ENCODE peak calls at places on chromosome 9, in nine cellular contexts. One of them, this sample, is unnamed.
A peak's percentile ranks its signal among the peaks of the same experiment; 100 is the strongest.

GRCh38 chr9:98538203-98538602 is 170.5 kb downstream of the GABBR2 start:
- DNase-seq in heart left ventricle: no peak
- DNase-seq in GM13977: no peak
- DNase-seq in tibial nerve: no peak
- DNase-seq in GM23338: peak; percentile 43
- DNase-seq in prostate gland: no peak
- DNase-seq in BE2C: no peak
- DNase-seq in suprapubic skin: no peak
- DNase-seq in right atrium auricular region: no peak
- DNase-seq in this sample: no peak

GRCh38 chr9:124008307-124008854 is 3.2 kb upstream of the LHX2 start:
- DNase-seq in heart left ventricle: no peak
- DNase-seq in GM13977: peak; percentile 54
- DNase-seq in tibial nerve: no peak
- DNase-seq in GM23338: peak; percentile 76
- DNase-seq in prostate gland: no peak
- DNase-seq in BE2C: no peak
- DNase-seq in suprapubic skin: no peak
- DNase-seq in right atrium auricular region: no peak
- DNase-seq in this sample: peak; percentile 54

GRCh38 chr9:2613730-2614271 is 7.8 kb upstream of the VLDLR start:
- DNase-seq in heart left ventricle: peak; percentile 63
- DNase-seq in GM13977: no peak
- DNase-seq in tibial nerve: no peak
- DNase-seq in GM23338: peak; percentile 77
- DNase-seq in prostate gland: no peak
- DNase-seq in BE2C: no peak
- DNase-seq in suprapubic skin: no peak
- DNase-seq in right atrium auricular region: no peak
- DNase-seq in this sample: no peak

GRCh38 chr9:130451509-130452388 is 7.0 kb downstream of the ASS1 start:
- DNase-seq in heart left ventricle: peak; percentile 94
- DNase-seq in GM13977: no peak
- DNase-seq in tibial nerve: peak; percentile 71
- DNase-seq in GM23338: peak; percentile 81
- DNase-seq in prostate gland: peak; percentile 83
- DNase-seq in BE2C: peak; percentile 95
- DNase-seq in suprapubic skin: peak; percentile 83
- DNase-seq in right atrium auricular region: peak; percentile 88
- DNase-seq in this sample: peak; percentile 49

GRCh38 chr9:12916037-12916436 is 141.2 kb downstream of the LURAP1L start:
- DNase-seq in heart left ventricle: no peak
- DNase-seq in GM13977: no peak
- DNase-seq in tibial nerve: no peak
- DNase-seq in GM23338: peak; percentile 17
- DNase-seq in prostate gland: no peak
- DNase-seq in BE2C: no peak
- DNase-seq in suprapubic skin: no peak
- DNase-seq in right atrium auricular region: no peak
- DNase-seq in this sample: no peak

GRCh38 chr9:125509476-125509875 is 197.5 kb downstream of the MAPKAP1 start:
- DNase-seq in heart left ventricle: peak; percentile 40
- DNase-seq in GM13977: no peak
- DNase-seq in tibial nerve: no peak
- DNase-seq in GM23338: no peak
- DNase-seq in prostate gland: no peak
- DNase-seq in BE2C: peak; percentile 44
- DNase-seq in suprapubic skin: no peak
- DNase-seq in right atrium auricular region: no peak
- DNase-seq in this sample: no peak

GRCh38 chr9:126235350-126235740 is 91.3 kb upstream of the MVB12B start:
- DNase-seq in heart left ventricle: no peak
- DNase-seq in GM13977: no peak
- DNase-seq in tibial nerve: no peak
- DNase-seq in GM23338: no peak
- DNase-seq in prostate gland: no peak
- DNase-seq in BE2C: no peak
- DNase-seq in suprapubic skin: no peak
- DNase-seq in right atrium auricular region: no peak
- DNase-seq in this sample: peak; percentile 36

GRCh38 chr9:112867275-112867991 is 23.2 kb downstream of the SLC46A2 start:
- DNase-seq in heart left ventricle: no peak
- DNase-seq in GM13977: no peak
- DNase-seq in tibial nerve: no peak
- DNase-seq in GM23338: peak; percentile 63
- DNase-seq in prostate gland: no peak
- DNase-seq in BE2C: no peak
- DNase-seq in suprapubic skin: no peak
- DNase-seq in right atrium auricular region: no peak
- DNase-seq in this sample: no peak

GRCh38 chr9:112046181-112046580 is 128.9 kb downstream of the SUSD1 start:
- DNase-seq in heart left ventricle: no peak
- DNase-seq in GM13977: no peak
- DNase-seq in tibial nerve: no peak
- DNase-seq in GM23338: no peak
- DNase-seq in prostate gland: no peak
- DNase-seq in BE2C: no peak
- DNase-seq in suprapubic skin: no peak
- DNase-seq in right atrium auricular region: no peak
- DNase-seq in this sample: no peak

GRCh38 chr9:91882628-91883027 is 67.4 kb downstream of the ROR2 start:
- DNase-seq in heart left ventricle: no peak
- DNase-seq in GM13977: no peak
- DNase-seq in tibial nerve: no peak
- DNase-seq in GM23338: no peak
- DNase-seq in prostate gland: no peak
- DNase-seq in BE2C: no peak
- DNase-seq in suprapubic skin: no peak
- DNase-seq in right atrium auricular region: no peak
- DNase-seq in this sample: no peak

GRCh38 chr9:12604154-12604825 is 88.9 kb upstream of the TYRP1 start:
- DNase-seq in heart left ventricle: no peak
- DNase-seq in GM13977: no peak
- DNase-seq in tibial nerve: no peak
- DNase-seq in GM23338: no peak
- DNase-seq in prostate gland: no peak
- DNase-seq in BE2C: no peak
- DNase-seq in suprapubic skin: no peak
- DNase-seq in right atrium auricular region: no peak
- DNase-seq in this sample: no peak

GRCh38 chr9:107251756-107252322 is 31.2 kb upstream of the RAD23B start:
- DNase-seq in heart left ventricle: peak; percentile 51
- DNase-seq in GM13977: no peak
- DNase-seq in tibial nerve: peak; percentile 78
- DNase-seq in GM23338: no peak
- DNase-seq in prostate gland: no peak
- DNase-seq in BE2C: peak; percentile 20
- DNase-seq in suprapubic skin: no peak
- DNase-seq in right atrium auricular region: peak; percentile 63
- DNase-seq in this sample: no peak

GRCh38 chr9:136960938-136961275 is 8.8 kb downstream of the LCN12 start:
- DNase-seq in heart left ventricle: no peak
- DNase-seq in GM13977: no peak
- DNase-seq in tibial nerve: no peak
- DNase-seq in GM23338: no peak
- DNase-seq in prostate gland: no peak
- DNase-seq in BE2C: no peak
- DNase-seq in suprapubic skin: no peak
- DNase-seq in right atrium auricular region: no peak
- DNase-seq in this sample: no peak

DNA sequence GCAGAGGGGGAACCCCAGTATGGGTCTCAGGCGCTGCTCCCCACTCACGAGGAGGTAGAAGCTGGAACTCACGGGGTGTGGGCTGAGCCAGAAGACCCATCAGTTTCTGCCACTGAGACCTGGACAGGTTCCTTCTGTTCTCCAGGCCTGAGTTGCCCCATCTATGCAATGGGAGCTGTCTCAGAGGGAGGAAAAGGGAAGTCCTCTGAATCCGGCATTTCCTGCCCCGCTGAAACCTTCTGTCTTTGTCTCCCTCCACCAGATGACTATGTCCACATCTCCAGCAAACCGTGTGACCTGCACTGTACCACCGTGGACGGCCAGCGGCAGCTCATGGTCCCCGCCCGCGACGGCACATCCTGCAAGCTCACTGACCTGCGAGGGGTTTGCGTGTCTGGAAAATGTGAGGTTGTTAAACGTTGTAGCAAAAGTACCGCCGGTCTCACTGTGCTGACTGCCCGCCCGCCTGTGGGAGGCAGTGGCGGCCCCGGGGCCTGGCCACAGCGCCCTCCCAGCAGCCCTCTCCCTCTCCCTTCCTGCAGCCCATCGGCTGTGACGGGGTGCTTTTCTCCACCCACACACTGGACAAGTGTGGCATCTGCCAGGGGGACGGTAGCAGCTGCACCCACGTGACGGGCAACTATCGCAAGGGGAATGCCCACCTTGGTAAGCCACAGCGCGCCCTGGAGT is 6.0 kb downstream of the ADAMTSL2 start:
- DNase-seq in heart left ventricle: no peak
- DNase-seq in GM13977: peak; percentile 68
- DNase-seq in tibial nerve: no peak
- DNase-seq in GM23338: no peak
- DNase-seq in prostate gland: no peak
- DNase-seq in BE2C: no peak
- DNase-seq in suprapubic skin: no peak
- DNase-seq in right atrium auricular region: no peak
- DNase-seq in this sample: no peak
- TF ChIP-seq CTCF in heart left ventricle: no peak
- TF ChIP-seq CTCF in GM13977: peak; percentile 49
- TF ChIP-seq CTCF in tibial nerve: no peak
- TF ChIP-seq CTCF in GM23338: peak; percentile 36
- TF ChIP-seq CTCF in prostate gland: no peak
- TF ChIP-seq CTCF in BE2C: no peak
- TF ChIP-seq CTCF in suprapubic skin: no peak
- TF ChIP-seq CTCF in right atrium auricular region: no peak
- TF ChIP-seq CTCF in this sample: no peak

GRCh38 chr9:101486693-101487442 is 46.8 kb upstream of the RNF20 start:
- DNase-seq in heart left ventricle: peak; percentile 60
- DNase-seq in GM13977: peak; percentile 31
- DNase-seq in tibial nerve: no peak
- DNase-seq in GM23338: peak; percentile 93
- DNase-seq in prostate gland: peak; percentile 66
- DNase-seq in BE2C: peak; percentile 85
- DNase-seq in suprapubic skin: peak; percentile 72
- DNase-seq in right atrium auricular region: no peak
- DNase-seq in this sample: peak; percentile 72
- TF ChIP-seq CTCF in heart left ventricle: peak; percentile 22
- TF ChIP-seq CTCF in GM13977: no peak
- TF ChIP-seq CTCF in tibial nerve: no peak
- TF ChIP-seq CTCF in GM23338: peak; percentile 70
- TF ChIP-seq CTCF in prostate gland: peak; percentile 34
- TF ChIP-seq CTCF in BE2C: peak; percentile 49
- TF ChIP-seq CTCF in suprapubic skin: no peak
- TF ChIP-seq CTCF in right atrium auricular region: no peak
- TF ChIP-seq CTCF in this sample: peak; percentile 17

GRCh38 chr9:129341991-129342348 is 163.9 kb upstream of the IER5L start:
- DNase-seq in heart left ventricle: no peak
- DNase-seq in GM13977: no peak
- DNase-seq in tibial nerve: no peak
- DNase-seq in GM23338: no peak
- DNase-seq in prostate gland: no peak
- DNase-seq in BE2C: no peak
- DNase-seq in suprapubic skin: no peak
- DNase-seq in right atrium auricular region: no peak
- DNase-seq in this sample: no peak

GRCh38 chr9:129342591-129342990 is 164.5 kb upstream of the IER5L start:
- DNase-seq in heart left ventricle: peak; percentile 22
- DNase-seq in GM13977: no peak
- DNase-seq in tibial nerve: no peak
- DNase-seq in GM23338: no peak
- DNase-seq in prostate gland: no peak
- DNase-seq in BE2C: no peak
- DNase-seq in suprapubic skin: no peak
- DNase-seq in right atrium auricular region: no peak
- DNase-seq in this sample: no peak

GRCh38 chr9:129343119-129343696 is 165.1 kb upstream of the IER5L start:
- DNase-seq in heart left ventricle: peak; percentile 24
- DNase-seq in GM13977: no peak
- DNase-seq in tibial nerve: no peak
- DNase-seq in GM23338: no peak
- DNase-seq in prostate gland: no peak
- DNase-seq in BE2C: no peak
- DNase-seq in suprapubic skin: no peak
- DNase-seq in right atrium auricular region: no peak
- DNase-seq in this sample: no peak

GRCh38 chr9:129344623-129345495 is 166.8 kb upstream of the IER5L start:
- DNase-seq in heart left ventricle: peak; percentile 33
- DNase-seq in GM13977: no peak
- DNase-seq in tibial nerve: no peak
- DNase-seq in GM23338: no peak
- DNase-seq in prostate gland: no peak
- DNase-seq in BE2C: no peak
- DNase-seq in suprapubic skin: no peak
- DNase-seq in right atrium auricular region: no peak
- DNase-seq in this sample: no peak

GRCh38 chr9:129343697-129344375 is 165.8 kb upstream of the IER5L start:
- DNase-seq in heart left ventricle: peak; percentile 75
- DNase-seq in GM13977: no peak
- DNase-seq in tibial nerve: peak; percentile 46
- DNase-seq in GM23338: no peak
- DNase-seq in prostate gland: no peak
- DNase-seq in BE2C: no peak
- DNase-seq in suprapubic skin: peak; percentile 88
- DNase-seq in right atrium auricular region: peak; percentile 88
- DNase-seq in this sample: no peak
- TF ChIP-seq CTCF in heart left ventricle: no peak
- TF ChIP-seq CTCF in GM13977: no peak
- TF ChIP-seq CTCF in tibial nerve: no peak
- TF ChIP-seq CTCF in GM23338: no peak
- TF ChIP-seq CTCF in prostate gland: peak; percentile 16
- TF ChIP-seq CTCF in BE2C: no peak
- TF ChIP-seq CTCF in suprapubic skin: no peak
- TF ChIP-seq CTCF in right atrium auricular region: no peak
- TF ChIP-seq CTCF in this sample: no peak

DNA sequence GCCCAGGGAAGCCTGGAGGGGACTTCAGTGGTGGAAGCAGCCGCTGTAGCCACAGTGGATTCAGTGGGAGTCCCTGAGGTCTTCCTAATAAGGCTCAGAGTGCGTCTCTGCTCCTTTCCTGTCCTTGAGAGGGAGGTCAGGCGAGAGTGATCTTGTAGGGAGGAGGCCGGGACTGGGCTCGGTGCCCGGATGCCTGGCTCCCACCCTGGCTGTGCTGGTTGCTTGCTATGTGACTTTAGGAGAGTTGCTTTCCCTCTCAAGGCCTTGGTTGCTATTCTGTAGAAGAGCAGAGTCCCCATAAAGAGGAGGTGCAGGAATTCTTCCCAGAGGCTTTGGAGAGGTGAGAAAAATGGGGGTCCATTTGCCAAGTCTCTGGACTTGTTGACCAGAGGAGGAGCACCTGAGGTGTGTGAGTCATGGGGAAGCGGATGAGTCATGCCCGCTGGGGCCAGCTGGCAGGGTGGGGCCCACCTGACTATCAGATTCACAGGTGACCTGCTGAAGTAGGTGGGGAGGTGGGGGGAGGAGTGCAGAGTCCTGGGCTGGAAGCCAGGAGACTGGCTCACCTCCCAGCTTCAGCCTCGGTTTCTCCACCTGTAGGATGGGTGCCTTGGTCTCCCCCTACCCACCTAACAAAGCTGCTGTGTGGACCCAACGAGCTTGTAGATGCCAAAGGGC is 13.8 kb downstream of the GSN start:
- DNase-seq in heart left ventricle: peak; percentile 92
- DNase-seq in GM13977: no peak
- DNase-seq in tibial nerve: no peak
- DNase-seq in GM23338: no peak
- DNase-seq in prostate gland: peak; percentile 88
- DNase-seq in BE2C: no peak
- DNase-seq in suprapubic skin: no peak
- DNase-seq in right atrium auricular region: peak; percentile 89
- DNase-seq in this sample: no peak
- TF ChIP-seq CTCF in heart left ventricle: no peak
- TF ChIP-seq CTCF in GM13977: no peak
- TF ChIP-seq CTCF in tibial nerve: no peak
- TF ChIP-seq CTCF in GM23338: no peak
- TF ChIP-seq CTCF in prostate gland: peak; percentile 11
- TF ChIP-seq CTCF in BE2C: no peak
- TF ChIP-seq CTCF in suprapubic skin: no peak
- TF ChIP-seq CTCF in right atrium auricular region: no peak
- TF ChIP-seq CTCF in this sample: no peak

This sample was measured in nephron progenitor cell.